ENCODE peak calls at places on chromosomes 12 and 14, in seven cellular contexts. H is heart right ventricle; P is lower lobe of right lung; J is PC-9; M is CD8-positive, alpha-beta T cell; T is left ventricle myocardium inferior; R is HepG2. S is an unnamed sample. For H3K9me3, the result is how much of the 10 kb centered on the place peaks cover.

GRCh38 chr14:94867209-94867608 is 97.3 kb upstream of the GSC start:
- DNase-seq in H (no peak), P (no peak), J (no peak), M (no peak), T (no peak), R (no peak), S (no peak)

GRCh38 chr12:128339121-128339520 is 72.2 kb downstream of the TMEM132C start:
- DNase-seq in H (no peak), P (no peak), J (no peak), M (no peak), T (no peak), R (no peak), S (no peak)

GRCh38 chr12:41509655-41510054 is 321.5 kb downstream of the PDZRN4 start:
- DNase-seq in H (no peak), P (no peak), J (no peak), M (no peak), T (no peak), R (no peak), S (no peak)

GRCh38 chr14:65070710-65071033 is 31.6 kb downstream of the MAX start:
- DNase-seq in H (peak), P (no peak), J (no peak), M (no peak), T (no peak), R (no peak), S (no peak)

GRCh38 chr12:7130791-7131501 is 775 bp downstream of the CLSTN3 start:
- DNase-seq in H (peak), P (peak), J (peak), M (peak), T (peak), R (no peak), S (peak)

GRCh38 chr14:94622653-94623421 is 10.6 kb downstream of the SERPINA3 start:
- DNase-seq in H (no peak), P (no peak), J (no peak), M (no peak), T (no peak), R (no peak), S (no peak)

GRCh38 chr14:97468220-97468619 is 671.0 kb downstream of the VRK1 start:
- DNase-seq in H (no peak), P (no peak), J (no peak), M (no peak), T (no peak), R (no peak), S (no peak)

GRCh38 chr14:72864712-72865365 is 29.1 kb downstream of the DPF3 start:
- DNase-seq in H (no peak), P (no peak), J (no peak), M (no peak), T (peak), R (no peak), S (no peak)

GRCh38 chr14:34374998-34375740 is 86.9 kb downstream of the SPTSSA start:
- DNase-seq in H (no peak), P (no peak), J (peak), M (no peak), T (no peak), R (no peak), S (no peak)

GRCh38 chr14:30284808-30285207 is 274.1 kb upstream of the G2E3 start:
- DNase-seq in H (no peak), P (no peak), J (no peak), M (no peak), T (no peak), R (no peak), S (no peak)

GRCh38 chr12:123064885-123065619 is 84.6 kb downstream of the ARL6IP4 start:
- DNase-seq in H (no peak), P (no peak), J (no peak), M (no peak), T (no peak), R (no peak), S (no peak)

GRCh38 chr14:104550849-104551728 is 28.5 kb upstream of the C14orf180 start:
- DNase-seq in H (no peak), P (no peak), J (no peak), M (no peak), T (no peak), R (no peak), S (peak)

GRCh38 chr14:68137704-68138619 is 318.4 kb downstream of the RAD51B start:
- DNase-seq in H (no peak), P (no peak), J (peak), M (no peak), T (no peak), R (peak), S (no peak)

GRCh38 chr12:115771065-115771464 is 506.4 kb downstream of the MED13L start:
- DNase-seq in H (peak), P (no peak), J (no peak), M (no peak), T (no peak), R (peak), S (no peak)

GRCh38 chr12:108495054-108495453 is 20.0 kb upstream of the FICD start:
- DNase-seq in H (no peak), P (no peak), J (no peak), M (no peak), T (no peak), R (peak), S (no peak)

GRCh38 chr14:60514378-60515243 is 5.7 kb downstream of the SIX6 start:
- DNase-seq in H (peak), P (no peak), J (no peak), M (no peak), T (no peak), R (peak), S (peak)

GRCh38 chr12:122480753-122481152 is 20.0 kb downstream of the ZCCHC8 start:
- DNase-seq in H (no peak), P (no peak), J (no peak), M (no peak), T (no peak), R (no peak), S (peak)

GRCh38 chr12:56104815-56105476 is 587 bp downstream of the PA2G4 start:
- DNase-seq in H (no peak), P (no peak), J (no peak), M (no peak), T (no peak), R (no peak), S (no peak)

GRCh38 chr12:57611116-57611809 is at the start of gene ARHGEF25:
- DNase-seq in H (peak), P (no peak), J (no peak), M (peak), T (peak), R (peak), S (no peak)

GRCh38 chr14:93734086-93734822 is 54.0 kb downstream of the PRIMA1 start:
- DNase-seq in H (no peak), P (no peak), J (no peak), M (no peak), T (no peak), R (no peak), S (no peak)

GRCh38 chr12:117023998-117024960 is 74.9 kb downstream of the TESC start:
- DNase-seq in H (no peak), P (peak), J (no peak), M (no peak), T (no peak), R (no peak), S (no peak)

GRCh38 chr12:125259525-125259924 is 194.3 kb downstream of the AACS start:
- DNase-seq in H (no peak), P (no peak), J (no peak), M (no peak), T (no peak), R (no peak), S (no peak)

GRCh38 chr12:123845881-123846280 is 83.8 kb downstream of the DNAH10 start:
- DNase-seq in H (no peak), P (no peak), J (no peak), M (no peak), T (no peak), R (no peak), S (no peak)

DNA sequence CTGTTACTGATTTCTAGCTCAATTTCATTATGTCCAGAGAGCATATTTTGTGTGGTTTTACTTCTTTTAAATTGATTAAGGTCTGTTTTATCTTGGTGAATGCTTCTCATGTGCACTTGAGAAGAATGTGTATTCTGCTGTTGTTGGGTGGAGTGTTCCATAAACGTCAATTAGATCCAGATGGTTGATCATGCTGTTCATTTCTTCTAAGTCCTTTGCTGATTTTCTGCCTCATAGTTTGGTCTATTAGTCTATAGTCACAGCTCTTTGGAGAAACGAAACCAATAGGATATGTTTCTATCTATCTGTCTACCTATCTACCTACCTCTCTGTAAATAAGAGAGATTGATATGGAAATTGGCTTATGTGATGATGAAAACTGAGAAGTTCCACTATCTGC is 17.1 kb upstream of the ADGRD1 start:
- DNase-seq in H (no peak), P (no peak), J (no peak), M (no peak), T (no peak), R (no peak), S (no peak)
- H3K9me3 ChIP-seq in H (under half), P (under half), J (under half), M (under half), T (under half), R (under half), S (under half)

DNA sequence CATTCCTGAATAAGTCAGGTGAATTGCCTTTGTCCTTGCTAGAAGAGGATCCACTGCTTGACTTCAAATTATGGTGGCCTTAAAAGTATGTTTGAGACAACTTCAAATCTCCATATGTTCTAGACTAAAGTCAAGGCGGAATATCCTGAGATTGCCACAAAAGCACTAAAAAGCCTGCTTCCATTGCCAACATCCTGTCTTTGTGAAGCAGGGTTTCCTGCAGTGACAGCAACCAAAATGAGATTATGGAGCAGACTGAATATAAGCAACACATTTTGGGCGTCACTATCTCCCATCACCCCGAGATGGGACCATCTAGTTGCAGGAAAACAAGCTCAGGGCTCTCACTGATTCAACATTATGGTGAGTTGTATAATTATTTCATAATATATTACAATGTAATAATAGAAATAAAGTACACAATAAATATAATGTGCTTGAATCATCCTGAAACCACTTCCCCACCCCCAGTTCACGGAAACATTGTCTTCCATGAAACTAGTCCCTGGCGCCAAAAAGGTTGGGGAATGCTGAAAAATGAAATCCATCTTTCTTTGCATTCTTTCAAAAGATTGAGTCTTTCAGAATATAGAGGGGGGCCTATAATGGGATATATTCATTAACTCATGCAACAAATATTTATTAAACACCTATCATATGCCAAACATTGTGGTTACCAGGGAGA is 143.7 kb downstream of the GPHN start:
- DNase-seq in H (no peak), P (no peak), J (no peak), M (no peak), T (no peak), R (no peak), S (no peak)
- TF ChIP-seq CTCF in H (no peak), P (no peak), J (no peak), M (no peak), T (no peak), R (no peak), S (no peak)

GRCh38 chr12:23474438-23475000 is 475.0 kb downstream of the SOX5 start:
- DNase-seq in H (no peak), P (no peak), J (no peak), M (no peak), T (no peak), R (no peak), S (no peak)

GRCh38 chr12:23472329-23472971 is 477.0 kb downstream of the SOX5 start:
- DNase-seq in H (no peak), P (peak), J (no peak), M (no peak), T (no peak), R (no peak), S (peak)

DNA sequence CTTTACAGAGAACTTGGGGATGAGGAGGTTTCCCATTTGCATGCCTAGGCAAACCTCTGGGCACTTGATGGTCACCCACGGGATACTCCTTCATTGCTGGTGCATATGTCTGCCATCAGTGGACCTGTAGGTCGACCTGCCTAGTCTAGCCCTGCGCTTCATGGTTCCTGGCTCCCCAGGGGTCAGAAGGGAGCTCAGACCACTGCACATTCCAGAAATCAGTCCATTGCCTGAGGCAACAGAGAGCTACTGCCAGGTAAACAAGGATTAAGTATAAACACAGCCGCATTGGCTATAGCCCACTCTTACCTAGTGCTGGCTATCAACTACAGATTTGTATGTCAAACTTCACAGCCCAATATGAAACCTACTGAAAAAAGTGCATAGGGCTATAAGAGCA is 476.4 kb downstream of the SOX5 start:
- DNase-seq in H (no peak), P (no peak), J (no peak), M (no peak), T (no peak), R (no peak), S (no peak)
- H3K27ac ChIP-seq in H (no peak), P (no peak), J (no peak), M (no peak), T (no peak), R (no peak), S (no peak)

DNA sequence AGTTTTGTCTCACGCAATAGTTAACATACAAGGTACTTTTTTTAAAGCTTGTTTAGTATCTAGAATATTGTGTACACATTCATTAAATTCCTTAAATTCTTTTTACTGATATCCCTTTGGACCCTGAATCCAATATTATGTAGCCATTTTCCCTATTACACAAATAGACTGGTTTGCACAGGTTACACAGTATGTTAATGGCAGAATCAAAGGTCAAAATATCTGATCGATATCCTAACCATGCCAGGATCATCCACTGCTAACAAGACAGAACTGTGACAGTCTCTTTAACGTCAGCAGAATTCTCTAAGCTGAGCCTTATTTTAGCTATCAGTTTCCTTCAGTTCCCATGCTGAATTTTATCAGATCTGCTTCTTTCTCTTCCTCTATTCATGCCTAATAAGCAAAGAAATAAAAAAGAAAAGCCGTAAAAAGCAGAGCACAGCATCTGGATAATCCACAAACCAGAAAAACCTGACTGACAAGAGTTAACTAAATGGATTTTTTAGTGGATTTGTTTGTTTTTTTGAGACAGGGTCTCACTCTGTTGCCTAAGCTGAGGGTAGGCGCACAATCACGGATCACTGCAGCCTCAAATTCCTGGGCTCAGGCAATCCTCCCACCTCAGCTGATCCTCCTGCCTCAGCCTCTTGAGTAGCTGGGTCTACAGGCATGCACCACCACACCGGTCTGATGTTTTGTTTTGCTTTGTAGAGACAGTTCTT is 130.4 kb downstream of the PAWR start:
- DNase-seq in H (no peak), P (no peak), J (no peak), M (no peak), T (no peak), R (peak), S (no peak)
- H3K9me3 ChIP-seq in H (under half), P (under half), J (under half), M (under half), T (under half), R (under half), S (under half)

DNA sequence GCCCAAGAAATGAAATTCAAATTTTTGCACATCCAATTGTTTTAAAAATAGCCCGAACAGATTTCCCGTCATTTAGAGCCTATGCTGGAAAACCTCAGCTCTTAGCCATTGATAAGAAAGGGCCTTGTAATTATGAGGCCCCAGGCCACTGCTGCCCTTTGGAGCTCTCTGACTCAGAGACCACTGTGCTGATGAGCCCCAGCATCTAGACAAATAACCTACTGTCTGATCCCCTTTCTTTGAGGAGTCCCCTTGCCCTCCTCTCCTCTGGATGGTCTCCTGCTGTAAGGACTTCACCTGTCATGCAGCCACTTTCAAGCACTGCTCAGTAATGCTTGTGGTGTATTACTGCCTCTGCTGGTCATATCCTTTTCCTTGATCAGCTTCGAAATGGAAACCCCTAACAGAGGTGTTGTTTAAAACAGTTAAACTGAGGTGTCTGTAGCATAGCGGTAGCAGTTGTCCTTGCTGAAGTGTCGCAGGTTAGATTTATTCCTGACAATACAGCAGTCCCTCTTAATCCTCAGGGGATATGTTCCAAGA is 159.9 kb upstream of the SRRM4 start:
- DNase-seq in H (no peak), P (no peak), J (no peak), M (no peak), T (no peak), R (no peak), S (no peak)
- TF ChIP-seq CTCF in H (no peak), P (no peak), J (no peak), M (no peak), T (no peak), R (peak), S (no peak)

GRCh38 chr14:53109688-53110041 is 43.5 kb downstream of the DDHD1 start:
- DNase-seq in H (no peak), P (no peak), J (no peak), M (no peak), T (no peak), R (peak), S (no peak)

GRCh38 chr14:53106768-53107167 is 46.4 kb downstream of the DDHD1 start:
- DNase-seq in H (no peak), P (no peak), J (no peak), M (no peak), T (no peak), R (no peak), S (no peak)

GRCh38 chr14:53108292-53108937 is 44.7 kb downstream of the DDHD1 start:
- DNase-seq in H (no peak), P (no peak), J (no peak), M (no peak), T (no peak), R (no peak), S (no peak)

GRCh38 chr14:53109028-53109687 is 44.0 kb downstream of the DDHD1 start:
- DNase-seq in H (no peak), P (no peak), J (no peak), M (peak), T (no peak), R (no peak), S (no peak)

DNA sequence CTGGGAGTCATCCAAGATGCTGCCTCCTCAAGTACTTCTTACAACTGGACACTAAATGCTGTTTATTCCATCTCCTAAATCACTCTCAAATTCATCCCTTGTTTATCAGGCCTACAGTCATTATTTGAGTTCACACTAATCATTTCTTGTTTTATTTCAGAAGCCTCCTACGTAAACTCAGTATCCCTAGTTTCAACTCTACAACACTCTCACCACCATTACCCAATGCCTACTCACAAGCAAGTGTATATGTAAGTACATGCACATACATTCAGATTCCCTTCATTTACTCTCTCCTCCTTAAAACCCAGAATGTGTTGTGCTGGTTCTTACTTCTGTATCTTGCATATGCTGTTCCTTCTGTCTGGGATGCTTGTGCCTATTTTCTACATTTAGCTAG is 43.0 kb downstream of the DDHD1 start:
- DNase-seq in H (no peak), P (no peak), J (no peak), M (no peak), T (no peak), R (no peak), S (no peak)
- H3K27ac ChIP-seq in H (no peak), P (no peak), J (no peak), M (no peak), T (no peak), R (no peak), S (no peak)

DNA sequence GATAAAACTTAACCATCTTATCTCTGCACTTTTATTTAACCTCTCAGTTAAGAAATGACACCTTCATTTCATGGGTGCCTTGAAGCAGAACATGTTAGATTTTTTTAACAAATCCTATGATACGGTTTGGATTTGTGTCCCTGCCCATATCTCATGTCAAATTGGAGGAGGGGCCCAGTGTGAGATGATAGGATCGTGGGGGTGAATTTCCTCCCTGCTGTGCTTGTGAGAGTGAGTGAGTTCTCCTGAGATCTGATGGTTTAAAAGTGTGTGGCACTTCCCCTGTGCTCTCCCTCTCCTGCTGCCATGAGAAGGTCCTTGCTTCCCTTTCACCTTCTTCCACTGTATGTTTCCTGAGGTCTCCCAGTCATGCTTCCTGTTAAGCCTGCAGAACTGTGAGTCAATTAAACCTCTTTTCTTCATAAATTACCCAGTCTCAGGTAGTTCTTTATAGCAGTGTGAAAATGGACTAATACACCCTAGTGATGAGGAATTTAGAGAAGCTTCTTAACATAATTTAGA is 97.0 kb downstream of the BCAT1 start:
- DNase-seq in H (no peak), P (no peak), J (no peak), M (no peak), T (no peak), R (no peak), S (no peak)
- H3K9me3 ChIP-seq in H (under half), P (under half), J (under half), M (under half), T (under half), R (under half), S (under half)